ENCODE peak calls at places on chromosomes 4 and X, in eight cellular contexts. K is A673, S is Caco-2, O is ascending aorta, T is prostate gland, D is H1, M is GM23248, P is left lung. J is an unnamed sample.

GRCh38 chrX:100409316-100410082 is 574 bp downstream of the PCDH19 start:
- DNase-seq in K (no peak), S (no peak), O (no peak), T (no peak), D (no peak), M (no peak), P (no peak), J (no peak)

GRCh38 chr4:79015406-79015805 is 76.2 kb upstream of the PAQR3 start:
- DNase-seq in K (no peak), S (no peak), O (no peak), T (no peak), D (no peak), M (no peak), P (no peak), J (no peak)

GRCh38 chr4:119525005-119525749 is 103.4 kb downstream of the PDE5A start:
- DNase-seq in K (no peak), S (no peak), O (no peak), T (no peak), D (no peak), M (peak; percentile 86), P (no peak), J (no peak)

GRCh38 chr4:100146756-100147155 is 43.5 kb downstream of the DDIT4L start:
- DNase-seq in K (no peak), S (no peak), O (no peak), T (no peak), D (no peak), M (no peak), P (no peak), J (no peak)

GRCh38 chr4:118224239-118224829 is 128.5 kb downstream of the PRSS12 start:
- DNase-seq in K (peak; percentile 78), S (no peak), O (no peak), T (no peak), D (no peak), M (peak; percentile 70), P (no peak), J (no peak)

GRCh38 chr4:156790866-156791265 is 180.7 kb downstream of the PDGFC start:
- DNase-seq in K (peak; percentile 49), S (no peak), O (no peak), T (peak; percentile 29), D (no peak), M (peak; percentile 75), P (no peak), J (no peak)

GRCh38 chrX:14936561-14936960 is 63.3 kb downstream of the MOSPD2 start:
- DNase-seq in K (peak; percentile 20), S (no peak), O (no peak), T (no peak), D (no peak), M (peak; percentile 84), P (no peak), J (no peak)

GRCh38 chr4:28232376-28232775 is 1371.7 kb downstream of the STIM2 start:
- DNase-seq in K (no peak), S (no peak), O (no peak), T (no peak), D (no peak), M (no peak), P (no peak), J (no peak)

GRCh38 chr4:150849016-150849415 is 166.1 kb downstream of the LRBA start:
- DNase-seq in K (no peak), S (no peak), O (no peak), T (no peak), D (no peak), M (no peak), P (no peak), J (no peak)

GRCh38 chr4:139440971-139441370 is 12.9 kb upstream of the RAB33B start:
- DNase-seq in K (no peak), S (no peak), O (no peak), T (no peak), D (no peak), M (no peak), P (no peak), J (no peak)
- H3K9me3 ChIP-seq in K (peaks cover 33% of the 10 kb centered on the region), S (peaks cover 5% of the 10 kb centered on the region), O (peaks cover 7% of the 10 kb centered on the region), T (no peaks in the 10 kb centered on the region), D (no peaks in the 10 kb centered on the region), M (peaks cover 7% of the 10 kb centered on the region), P (peaks cover 29% of the 10 kb centered on the region), J (no peaks in the 10 kb centered on the region)

DNA sequence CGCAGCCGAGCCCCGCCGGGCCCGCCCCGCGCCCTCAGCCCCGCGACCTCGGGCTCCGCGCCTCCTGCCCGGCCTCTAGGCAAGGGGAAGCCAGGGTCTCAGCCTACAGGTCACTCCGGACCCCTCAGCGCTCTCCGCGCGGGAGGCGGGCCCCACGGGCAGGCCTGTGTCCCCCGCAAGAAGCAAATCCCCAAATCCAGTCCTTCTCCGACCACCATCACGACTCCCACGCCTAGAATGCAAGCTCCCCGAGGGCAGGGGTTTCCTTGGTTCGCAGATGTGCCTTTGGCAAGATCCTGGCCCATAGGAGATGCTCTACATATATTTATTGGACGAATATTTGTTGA is 230 bp upstream of the CCDC149 start:
- DNase-seq in K (peak; percentile 11), S (no peak), O (no peak), T (no peak), D (no peak), M (no peak), P (no peak), J (no peak)
- H3K4me3 ChIP-seq in K (peak overlapping the region; percentile 43), S (peak overlapping the region; percentile 33), O (peak overlapping the region; percentile 91), T (peak overlapping the region; percentile 65), D (peak overlapping the region; percentile 40), M (peak overlapping the region; percentile 79), P (peak overlapping the region; percentile 36), J (peak overlapping the region; percentile 17)

DNA sequence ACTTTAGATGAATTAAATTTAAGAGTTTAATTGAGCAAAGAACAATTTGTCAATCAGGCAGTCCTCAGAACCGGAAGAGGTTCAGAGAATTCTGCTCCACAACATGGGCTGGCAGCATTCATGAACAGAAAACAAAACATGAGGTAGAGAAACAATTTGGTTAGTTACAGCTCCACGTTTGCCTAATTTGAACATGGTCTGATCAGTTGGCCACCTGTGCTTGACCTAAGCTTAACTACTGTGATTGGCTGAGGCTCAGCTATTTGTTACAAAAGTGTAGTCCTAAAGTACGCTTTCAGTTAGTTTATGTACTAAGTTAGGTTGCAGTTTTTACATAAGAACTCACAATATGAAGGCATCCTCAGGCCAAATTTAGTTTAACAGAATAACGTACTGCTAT is 258.6 kb downstream of the ADAM29 start:
- DNase-seq in K (no peak), S (no peak), O (no peak), T (no peak), D (no peak), M (no peak), P (no peak), J (no peak)
- H3K9me3 ChIP-seq in K (no peaks in the 10 kb centered on the region), S (no peaks in the 10 kb centered on the region), O (no peaks in the 10 kb centered on the region), T (no peaks in the 10 kb centered on the region), D (no peaks in the 10 kb centered on the region), M (no peaks in the 10 kb centered on the region), P (peaks cover 14% of the 10 kb centered on the region), J (no peaks in the 10 kb centered on the region)

GRCh38 chr4:181939199-181939945 is 303.8 kb upstream of the TENM3 start:
- DNase-seq in K (no peak), S (no peak), O (no peak), T (no peak), D (no peak), M (peak; percentile 7), P (no peak), J (no peak)
- H3K4me3 ChIP-seq in K (no peak overlapping the region), S (no peak overlapping the region), O (no peak overlapping the region), T (no peak overlapping the region), D (no peak overlapping the region), M (no peak overlapping the region), P (no peak overlapping the region), J (no peak overlapping the region)

GRCh38 chr4:25528391-25528790 is 127.3 kb upstream of the SLC34A2 start:
- DNase-seq in K (no peak), S (no peak), O (no peak), T (no peak), D (no peak), M (no peak), P (no peak), J (no peak)

GRCh38 chr4:25524616-25525146 is 131.0 kb upstream of the SLC34A2 start:
- DNase-seq in K (peak; percentile 12), S (no peak), O (no peak), T (no peak), D (no peak), M (no peak), P (no peak), J (no peak)

GRCh38 chr4:25525896-25526295 is 129.8 kb upstream of the SLC34A2 start:
- DNase-seq in K (no peak), S (no peak), O (no peak), T (no peak), D (no peak), M (no peak), P (no peak), J (no peak)

GRCh38 chr4:25527044-25527443 is 128.6 kb upstream of the SLC34A2 start:
- DNase-seq in K (no peak), S (no peak), O (no peak), T (no peak), D (no peak), M (peak; percentile 15), P (no peak), J (no peak)

GRCh38 chr4:25523405-25523804 is 132.2 kb upstream of the SLC34A2 start:
- DNase-seq in K (no peak), S (no peak), O (no peak), T (no peak), D (no peak), M (peak; percentile 29), P (no peak), J (peak; percentile 44)
- H3K9me3 ChIP-seq in K (no peaks in the 10 kb centered on the region), S (no peaks in the 10 kb centered on the region), O (no peaks in the 10 kb centered on the region), T (no peaks in the 10 kb centered on the region), D (no peaks in the 10 kb centered on the region), M (no peaks in the 10 kb centered on the region), P (no peaks in the 10 kb centered on the region), J (no peaks in the 10 kb centered on the region)

DNA sequence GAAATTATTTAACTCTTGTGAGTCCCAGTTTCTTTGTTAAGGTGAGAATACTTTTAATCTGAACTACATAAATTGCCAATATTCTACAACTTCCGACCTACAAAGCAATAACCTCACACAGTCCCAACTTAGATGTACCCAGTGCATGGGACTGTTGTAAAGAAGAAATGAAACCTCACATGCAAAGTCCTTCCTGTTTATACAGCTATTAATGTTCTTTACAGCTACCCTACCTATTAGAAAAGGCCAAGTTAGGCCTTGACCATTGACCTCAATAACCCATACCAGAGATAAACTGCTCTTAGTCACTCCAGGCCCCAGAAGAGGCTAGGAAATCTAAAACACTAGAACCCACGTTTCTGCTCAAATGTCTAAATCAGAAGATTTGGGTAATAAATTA is 920.1 kb upstream of the TENM3 start:
- DNase-seq in K (no peak), S (no peak), O (no peak), T (no peak), D (no peak), M (no peak), P (no peak), J (no peak)
- H3K4me3 ChIP-seq in K (no peak overlapping the region), S (no peak overlapping the region), O (no peak overlapping the region), T (no peak overlapping the region), D (no peak overlapping the region), M (no peak overlapping the region), P (no peak overlapping the region), J (no peak overlapping the region)

DNA sequence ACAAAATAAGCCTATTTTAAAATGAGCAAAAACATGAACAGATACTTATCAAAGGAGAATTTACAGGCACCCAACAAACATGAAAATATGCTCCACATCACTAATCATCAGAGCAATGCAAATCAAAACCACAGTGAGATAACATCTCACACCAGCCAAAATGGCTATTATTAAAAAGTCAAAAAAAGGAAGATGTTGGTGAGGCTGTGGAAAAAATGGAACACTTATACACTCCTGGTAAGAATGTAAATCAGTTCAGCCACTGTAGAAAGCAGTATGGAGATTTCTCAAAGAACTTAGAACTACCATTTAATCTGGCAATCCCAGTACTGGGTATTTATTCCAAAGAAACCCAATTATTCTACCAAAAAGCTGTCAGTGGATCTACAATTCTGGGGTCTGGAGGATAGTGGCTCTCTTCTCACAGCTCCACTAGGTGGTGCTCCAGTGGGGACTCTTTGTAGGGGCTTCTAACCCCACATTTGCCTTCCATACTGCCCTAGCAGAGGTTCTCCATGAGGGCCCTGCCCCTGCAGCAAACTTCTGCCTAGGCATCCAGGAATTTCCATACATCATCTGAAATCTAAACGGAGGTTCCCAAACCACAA is 9.1 kb upstream of the ZNF732 start:
- DNase-seq in K (no peak), S (no peak), O (no peak), T (no peak), D (no peak), M (no peak), P (no peak), J (no peak)
- H3K9me3 ChIP-seq in K (peaks cover 9% of the 10 kb centered on the region), S (no peaks in the 10 kb centered on the region), O (no peaks in the 10 kb centered on the region), T (no peaks in the 10 kb centered on the region), D (peaks cover 12% of the 10 kb centered on the region), M (no peaks in the 10 kb centered on the region), P (peaks cover 28% of the 10 kb centered on the region), J (no peaks in the 10 kb centered on the region)

J was measured in pancreas.